ENCODE peak calls at places on chromosomes 2 and 18, in five cellular contexts. P is HCT116, Q is transverse colon, G is breast epithelium, C is spleen. A is an unnamed sample.

GRCh38 chr2:112048887-112049286 is 6.2 kb upstream of the TMEM87B start:
- DNase-seq in Q (peak; percentile 20), C (no peak), G (no peak), P (peak; percentile 59), A (no peak)

GRCh38 chr18:31614044-31614443 is 22.4 kb downstream of the TTR start:
- DNase-seq in Q (no peak), P (no peak), G (no peak), C (no peak), A (no peak)

GRCh38 chr18:37390687-37391086 is 174.9 kb downstream of the CELF4 start:
- DNase-seq in C (peak; percentile 54), G (no peak), Q (no peak), P (no peak), A (no peak)

GRCh38 chr2:28710545-28710944 is 41.1 kb upstream of the PPP1CB start:
- DNase-seq in C (no peak), G (no peak), P (no peak), Q (no peak), A (no peak)

GRCh38 chr2:25966531-25967265 is 15.6 kb downstream of the KIF3C start:
- DNase-seq in C (no peak), G (no peak), Q (no peak), P (no peak), A (no peak)

GRCh38 chr2:179422037-179422643 is 157.5 kb upstream of the SESTD1 start:
- DNase-seq in G (peak; percentile 44), P (peak; percentile 58), C (no peak), Q (peak; percentile 75), A (no peak)

GRCh38 chr2:158943973-158944372 is 24.5 kb upstream of the TANC1 start:
- DNase-seq in P (no peak), G (no peak), Q (no peak), C (no peak), A (no peak)

GRCh38 chr18:29960539-29960938 is 1082.0 kb downstream of the DSC3 start:
- DNase-seq in C (no peak), G (no peak), Q (no peak), P (no peak), A (no peak)

GRCh38 chr18:59298871-59299270 is 19.6 kb downstream of the CPLX4 start:
- DNase-seq in Q (no peak), G (no peak), P (no peak), C (no peak), A (no peak)

GRCh38 chr2:24200799-24201198 is 25.9 kb downstream of the FAM228A start:
- DNase-seq in Q (no peak), P (no peak), C (no peak), G (no peak), A (no peak)

GRCh38 chr2:236238756-236239155 is 25.4 kb downstream of the ASB18 start:
- DNase-seq in C (no peak), P (no peak), G (no peak), Q (no peak), A (no peak)

GRCh38 chr2:169670215-169670651 is 24.0 kb downstream of the CFAP210 start:
- DNase-seq in G (no peak), P (no peak), Q (no peak), C (no peak), A (no peak)

GRCh38 chr2:709138-709779 is 32.1 kb upstream of the TMEM18 start:
- DNase-seq in Q (no peak), G (no peak), C (no peak), P (no peak), A (no peak)

GRCh38 chr18:76398899-76399612 is 96.0 kb downstream of the ZNF516 start:
- DNase-seq in G (peak; percentile 84), C (peak; percentile 94), Q (peak; percentile 81), P (peak; percentile 34), A (peak; percentile 80)

GRCh38 chr2:54574107-54574859 is 118.2 kb downstream of the SPTBN1 start:
- DNase-seq in Q (peak; percentile 83), P (no peak), G (no peak), C (no peak), A (no peak)

GRCh38 chr18:62332964-62333695 is 8.0 kb downstream of the TNFRSF11A start:
- DNase-seq in Q (no peak), C (no peak), P (no peak), G (no peak), A (no peak)

DNA sequence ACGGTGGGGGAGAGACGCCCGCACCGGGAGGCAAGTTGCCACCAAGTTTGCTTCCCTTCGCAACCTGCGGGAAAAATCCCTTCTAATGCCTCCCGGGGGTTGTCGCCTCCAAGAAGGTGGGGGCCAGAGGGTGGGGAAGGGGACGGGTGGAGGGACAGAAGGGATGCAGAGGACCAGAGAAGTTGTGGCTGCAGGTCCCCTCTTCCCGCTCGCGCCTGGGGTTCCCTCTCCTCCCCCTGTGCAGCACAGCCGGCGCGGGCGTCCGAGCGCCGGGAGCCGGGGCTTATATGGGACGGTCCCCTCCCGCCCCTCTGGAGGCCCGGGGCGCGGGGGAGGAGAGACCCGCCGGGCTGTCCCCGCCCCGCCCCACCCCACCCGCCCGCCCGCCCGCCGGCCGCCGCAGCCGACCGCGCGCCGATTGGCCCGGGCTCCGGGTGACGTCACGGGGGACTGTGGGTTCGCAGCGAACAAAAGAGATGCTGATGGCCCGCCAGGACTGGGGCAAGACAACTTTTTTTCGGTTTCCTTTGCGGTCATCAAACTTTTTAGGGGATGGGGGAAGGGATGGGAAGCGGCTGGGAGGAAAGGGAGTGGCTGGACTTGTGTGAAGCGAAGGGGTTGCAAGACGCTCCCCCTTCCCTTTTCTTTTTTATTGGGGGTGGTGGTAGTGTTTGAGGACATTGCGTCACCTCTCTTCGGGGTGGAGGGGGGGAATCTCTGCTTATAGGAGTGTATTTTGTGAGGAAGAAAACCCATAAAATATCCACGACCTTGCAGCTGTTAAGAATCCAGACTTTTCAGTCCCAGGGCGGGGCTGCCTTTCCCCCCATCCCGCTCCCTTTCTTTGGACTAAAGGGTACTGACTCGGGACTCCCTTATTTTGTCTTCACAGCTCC is at the start of gene FN1:
- DNase-seq in Q (peak; percentile 83), P (peak; percentile 10), G (peak; percentile 69), C (peak; percentile 85), A (peak; percentile 48)
- TF ChIP-seq POLR2A in Q (peak; percentile 66), P (no peak), G (no peak), C (no peak), A (no peak)

GRCh38 chr2:39437522-39438296 is 624 bp upstream of the MAP4K3 start:
- DNase-seq in P (peak; percentile 63), Q (peak; percentile 78), G (peak; percentile 35), C (peak; percentile 84), A (peak; percentile 29)
- TF ChIP-seq POLR2AphosphoS5 in P (peak; percentile 55), Q (peak; percentile 88), G (peak; percentile 25), C (no peak), A (no peak)

DNA sequence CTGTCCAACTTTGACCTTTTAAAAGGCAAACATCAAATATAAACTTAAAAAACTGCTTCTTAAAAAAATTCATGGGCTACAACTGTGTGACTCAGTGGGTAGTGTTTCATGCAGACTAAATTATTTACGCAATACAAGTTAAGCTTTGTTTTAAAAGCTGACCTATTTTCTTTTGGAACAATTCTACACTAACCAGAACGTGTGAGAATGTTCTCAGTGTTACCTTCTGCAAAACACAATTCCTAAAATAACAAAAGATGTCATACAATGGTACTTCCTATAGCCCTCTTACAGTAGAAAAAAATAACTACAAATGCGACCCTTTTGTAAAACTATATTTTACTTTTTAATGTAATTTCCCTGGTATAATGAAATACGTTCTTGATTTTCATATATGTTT is 793.8 kb upstream of the FSHR start:
- DNase-seq in G (no peak), C (no peak), P (no peak), Q (no peak), A (no peak)
- TF ChIP-seq POLR2A in G (no peak), C (no peak), P (no peak), Q (no peak), A (no peak)

GRCh38 chr2:217970206-217970605 is 32.6 kb downstream of the TNS1 start:
- DNase-seq in G (no peak), Q (no peak), P (no peak), C (no peak), A (no peak)

GRCh38 chr2:217969588-217969987 is 33.2 kb downstream of the TNS1 start:
- DNase-seq in G (no peak), Q (no peak), P (no peak), C (no peak), A (no peak)

GRCh38 chr2:217964255-217964654 is 38.5 kb downstream of the TNS1 start:
- DNase-seq in G (no peak), Q (no peak), P (no peak), C (peak; percentile 27), A (no peak)

GRCh38 chr2:217964658-217965161 is 38.1 kb downstream of the TNS1 start:
- DNase-seq in Q (no peak), P (no peak), G (no peak), C (peak; percentile 68), A (no peak)

DNA sequence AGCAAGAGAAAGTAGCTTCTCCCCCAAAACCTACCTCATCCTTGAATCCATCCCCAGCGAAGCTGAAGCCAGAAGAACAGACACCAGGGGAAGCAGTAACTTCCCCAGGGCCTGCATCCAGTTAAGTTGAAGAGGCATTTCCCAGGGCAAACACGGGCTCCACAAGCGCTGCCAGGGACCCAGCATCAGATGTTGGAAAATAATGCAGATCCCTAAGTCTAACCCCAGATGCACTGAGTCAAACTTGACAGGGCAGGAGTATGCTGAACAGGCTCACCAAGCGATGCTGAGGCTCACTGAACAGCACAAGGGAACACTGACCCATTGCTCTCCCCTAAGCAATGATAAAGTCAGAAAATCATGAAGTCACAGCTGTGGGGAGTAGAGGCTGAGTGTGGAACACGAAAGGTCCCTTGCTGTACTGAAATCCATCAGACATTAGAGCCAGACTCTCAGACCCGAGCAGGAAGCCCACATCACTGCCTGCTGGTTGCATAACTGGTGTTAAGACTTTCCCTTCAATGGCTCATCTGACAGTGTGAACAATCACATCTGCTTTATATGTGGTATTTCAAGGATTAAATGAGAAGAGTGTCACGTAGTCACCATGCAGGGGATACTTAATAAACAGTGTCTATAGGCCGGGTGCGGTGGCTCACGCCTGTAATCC is 36.3 kb downstream of the TNS1 start:
- DNase-seq in P (no peak), Q (no peak), C (no peak), G (no peak), A (no peak)
- TF ChIP-seq POLR2AphosphoS5 in P (no peak), Q (no peak), C (no peak), G (no peak), A (no peak)